ENCODE peak calls at places on chromosome 15, in ten cellular contexts. One of them, this sample, is unnamed.
A peak's percentile ranks its signal among the peaks of the same experiment; 100 is the strongest.

GRCh38 chr15:38625886-38626285 is 61.3 kb upstream of the RASGRP1 start:
- DNase-seq in D341Med: no peak
- DNase-seq in M059J: no peak
- DNase-seq in GM12892: no peak
- DNase-seq in EH: no peak
- DNase-seq in CD4-positive, alpha-beta T cell: no peak
- DNase-seq in astrocyte of the cerebellum: no peak
- DNase-seq in stimulated activated CD8-positive, alpha-beta memory T cell treated with anti-CD3 and anti-CD28 coated beads, Interleukin-4, amount 100 ng/mL, for 4 hours: no peak
- DNase-seq in fibroblast of pulmonary artery: no peak
- DNase-seq in T-cell: no peak
- DNase-seq in this sample: no peak

GRCh38 chr15:85030301-85031049 is 48.8 kb downstream of the PDE8A start:
- DNase-seq in D341Med: no peak
- DNase-seq in M059J: peak; percentile 80
- DNase-seq in GM12892: no peak
- DNase-seq in EH: peak; percentile 67
- DNase-seq in CD4-positive, alpha-beta T cell: no peak
- DNase-seq in astrocyte of the cerebellum: peak; percentile 49
- DNase-seq in stimulated activated CD8-positive, alpha-beta memory T cell treated with anti-CD3 and anti-CD28 coated beads, Interleukin-4, amount 100 ng/mL, for 4 hours: no peak
- DNase-seq in fibroblast of pulmonary artery: no peak
- DNase-seq in T-cell: no peak
- DNase-seq in this sample: no peak

GRCh38 chr15:31488437-31489204 is 162.0 kb downstream of the KLF13 start:
- DNase-seq in D341Med: peak; percentile 77
- DNase-seq in M059J: peak; percentile 75
- DNase-seq in GM12892: peak; percentile 59
- DNase-seq in EH: peak; percentile 88
- DNase-seq in CD4-positive, alpha-beta T cell: no peak
- DNase-seq in astrocyte of the cerebellum: peak; percentile 81
- DNase-seq in stimulated activated CD8-positive, alpha-beta memory T cell treated with anti-CD3 and anti-CD28 coated beads, Interleukin-4, amount 100 ng/mL, for 4 hours: no peak
- DNase-seq in fibroblast of pulmonary artery: peak; percentile 94
- DNase-seq in T-cell: peak; percentile 23
- DNase-seq in this sample: peak; percentile 31

GRCh38 chr15:39181901-39182300 is 399.0 kb upstream of the THBS1 start:
- DNase-seq in D341Med: no peak
- DNase-seq in M059J: peak; percentile 76
- DNase-seq in GM12892: no peak
- DNase-seq in EH: peak; percentile 94
- DNase-seq in CD4-positive, alpha-beta T cell: no peak
- DNase-seq in astrocyte of the cerebellum: no peak
- DNase-seq in stimulated activated CD8-positive, alpha-beta memory T cell treated with anti-CD3 and anti-CD28 coated beads, Interleukin-4, amount 100 ng/mL, for 4 hours: no peak
- DNase-seq in fibroblast of pulmonary artery: no peak
- DNase-seq in T-cell: no peak
- DNase-seq in this sample: no peak

GRCh38 chr15:97600190-97600589 is 360.3 kb upstream of the ARRDC4 start:
- DNase-seq in D341Med: no peak
- DNase-seq in M059J: no peak
- DNase-seq in GM12892: no peak
- DNase-seq in EH: no peak
- DNase-seq in CD4-positive, alpha-beta T cell: no peak
- DNase-seq in astrocyte of the cerebellum: no peak
- DNase-seq in stimulated activated CD8-positive, alpha-beta memory T cell treated with anti-CD3 and anti-CD28 coated beads, Interleukin-4, amount 100 ng/mL, for 4 hours: no peak
- DNase-seq in fibroblast of pulmonary artery: no peak
- DNase-seq in T-cell: no peak
- DNase-seq in this sample: no peak

GRCh38 chr15:28122038-28122949 is 23.2 kb upstream of the OCA2 start:
- DNase-seq in D341Med: no peak
- DNase-seq in M059J: no peak
- DNase-seq in GM12892: no peak
- DNase-seq in EH: no peak
- DNase-seq in CD4-positive, alpha-beta T cell: no peak
- DNase-seq in astrocyte of the cerebellum: no peak
- DNase-seq in stimulated activated CD8-positive, alpha-beta memory T cell treated with anti-CD3 and anti-CD28 coated beads, Interleukin-4, amount 100 ng/mL, for 4 hours: no peak
- DNase-seq in fibroblast of pulmonary artery: no peak
- DNase-seq in T-cell: no peak
- DNase-seq in this sample: no peak

GRCh38 chr15:101151286-101151685 is 100.6 kb downstream of the CHSY1 start:
- DNase-seq in D341Med: no peak
- DNase-seq in M059J: no peak
- DNase-seq in GM12892: no peak
- DNase-seq in EH: no peak
- DNase-seq in CD4-positive, alpha-beta T cell: no peak
- DNase-seq in astrocyte of the cerebellum: no peak
- DNase-seq in stimulated activated CD8-positive, alpha-beta memory T cell treated with anti-CD3 and anti-CD28 coated beads, Interleukin-4, amount 100 ng/mL, for 4 hours: no peak
- DNase-seq in fibroblast of pulmonary artery: no peak
- DNase-seq in T-cell: no peak
- DNase-seq in this sample: no peak

GRCh38 chr15:99424978-99425665 is 140.7 kb upstream of the MEF2A start:
- DNase-seq in D341Med: no peak
- DNase-seq in M059J: peak; percentile 88
- DNase-seq in GM12892: peak; percentile 50
- DNase-seq in EH: peak; percentile 74
- DNase-seq in CD4-positive, alpha-beta T cell: no peak
- DNase-seq in astrocyte of the cerebellum: peak; percentile 42
- DNase-seq in stimulated activated CD8-positive, alpha-beta memory T cell treated with anti-CD3 and anti-CD28 coated beads, Interleukin-4, amount 100 ng/mL, for 4 hours: no peak
- DNase-seq in fibroblast of pulmonary artery: peak; percentile 97
- DNase-seq in T-cell: no peak
- DNase-seq in this sample: no peak

GRCh38 chr15:73959801-73960200 is 32.3 kb downstream of the STOML1 start:
- DNase-seq in D341Med: no peak
- DNase-seq in M059J: no peak
- DNase-seq in GM12892: no peak
- DNase-seq in EH: no peak
- DNase-seq in CD4-positive, alpha-beta T cell: no peak
- DNase-seq in astrocyte of the cerebellum: no peak
- DNase-seq in stimulated activated CD8-positive, alpha-beta memory T cell treated with anti-CD3 and anti-CD28 coated beads, Interleukin-4, amount 100 ng/mL, for 4 hours: no peak
- DNase-seq in fibroblast of pulmonary artery: no peak
- DNase-seq in T-cell: no peak
- DNase-seq in this sample: no peak

GRCh38 chr15:59298255-59298856 is 74.3 kb downstream of the MYO1E start:
- DNase-seq in D341Med: no peak
- DNase-seq in M059J: peak; percentile 86
- DNase-seq in GM12892: peak; percentile 37
- DNase-seq in EH: no peak
- DNase-seq in CD4-positive, alpha-beta T cell: no peak
- DNase-seq in astrocyte of the cerebellum: no peak
- DNase-seq in stimulated activated CD8-positive, alpha-beta memory T cell treated with anti-CD3 and anti-CD28 coated beads, Interleukin-4, amount 100 ng/mL, for 4 hours: no peak
- DNase-seq in fibroblast of pulmonary artery: no peak
- DNase-seq in T-cell: no peak
- DNase-seq in this sample: no peak

This sample was measured in NCI-H1092.